ENCODE peak calls at places on chromosomes 2 and 18, in four cellular contexts. C is left ventricle myocardium inferior, T is brain microvascular endothelial cell, N is PC-3. U is an unnamed sample.
A peak's percentile ranks its signal among the peaks of the same experiment; 100 is the strongest.

GRCh38 chr2:46160326-46160725 is 136.9 kb upstream of the EPAS1 start:
- DNase-seq in C (no peak), N (no peak), T (no peak), U (no peak)

GRCh38 chr18:13645093-13645492 is 81.3 kb downstream of the FAM210A start:
- DNase-seq in C (no peak), T (no peak), N (no peak), U (no peak)

GRCh38 chr2:101295895-101296294 is 12.6 kb downstream of the RNF149 start:
- DNase-seq in T (peak; percentile 78), N (no peak), C (no peak), U (peak; percentile 69)

GRCh38 chr18:14908541-14908940 is 160.6 kb downstream of the ANKRD30B start:
- DNase-seq in N (no peak), C (no peak), T (no peak), U (no peak)

GRCh38 chr2:176687350-176687749 is 418.1 kb downstream of the MTX2 start:
- DNase-seq in C (no peak), N (no peak), T (no peak), U (no peak)

GRCh38 chr18:59268722-59269562 is 4.3 kb downstream of the RAX start:
- DNase-seq in C (peak; percentile 29), N (peak; percentile 51), T (no peak), U (no peak)

GRCh38 chr2:71006955-71007799 is 12.5 kb upstream of the TEX261 start:
- DNase-seq in N (no peak), C (no peak), T (no peak), U (no peak)

GRCh38 chr2:96359310-96359709 is 23.7 kb downstream of the NCAPH start:
- DNase-seq in C (peak; percentile 41), T (no peak), N (peak; percentile 20), U (no peak)

GRCh38 chr2:239498981-239499633 is 98.3 kb upstream of the HDAC4 start:
- DNase-seq in C (peak; percentile 67), T (no peak), N (no peak), U (peak; percentile 2)

GRCh38 chr18:37612941-37613340 is 47.3 kb upstream of the CELF4 start:
- DNase-seq in T (no peak), N (no peak), C (no peak), U (no peak)

GRCh38 chr18:30192216-30192615 is 850.3 kb downstream of the DSC3 start:
- DNase-seq in T (no peak), C (no peak), N (no peak), U (no peak)

GRCh38 chr2:227884511-227884947 is 13.1 kb downstream of the DAW1 start:
- DNase-seq in T (peak; percentile 84), N (peak; percentile 79), C (peak; percentile 58), U (peak; percentile 85)

GRCh38 chr2:30288576-30288975 is 57.2 kb downstream of the LBH start:
- DNase-seq in N (no peak), C (no peak), T (no peak), U (no peak)

GRCh38 chr2:67485431-67485830 is 88.3 kb downstream of the ETAA1 start:
- DNase-seq in N (no peak), T (peak; percentile 34), C (no peak), U (peak; percentile 50)

GRCh38 chr18:59388180-59388579 is 29.1 kb upstream of the LMAN1 start:
- DNase-seq in C (no peak), T (no peak), N (no peak), U (peak; percentile 13)

GRCh38 chr2:73268831-73269685 is 15.2 kb downstream of the FBXO41 start:
- DNase-seq in C (no peak), N (peak; percentile 60), T (no peak), U (peak; percentile 21)

GRCh38 chr2:64787698-64788097 is 134.0 kb upstream of the SERTAD2 start:
- DNase-seq in T (no peak), N (no peak), C (no peak), U (peak; percentile 67)

GRCh38 chr2:9590635-9591034 is 35.0 kb upstream of the ADAM17 start:
- DNase-seq in T (no peak), N (peak; percentile 26), C (no peak), U (no peak)

GRCh38 chr18:37274988-37275590 is 290.5 kb downstream of the CELF4 start:
- DNase-seq in C (no peak), T (no peak), N (no peak), U (no peak)

GRCh38 chr18:13542520-13542847 is 183.9 kb downstream of the FAM210A start:
- DNase-seq in T (no peak), C (no peak), N (no peak), U (no peak)

GRCh38 chr18:41881285-41881684 is 73.7 kb upstream of the PIK3C3 start:
- DNase-seq in C (no peak), T (peak; percentile 59), N (peak; percentile 40), U (peak; percentile 67)

GRCh38 chr2:193584522-193584938 is 1389.8 kb upstream of the TMEFF2 start:
- DNase-seq in C (no peak), T (peak; percentile 11), N (peak; percentile 62), U (peak; percentile 31)

GRCh38 chr18:1503847-1504246 is 599.2 kb downstream of the ADCYAP1 start:
- DNase-seq in C (no peak), T (no peak), N (no peak), U (no peak)

GRCh38 chr2:32864337-32864736 is 82.4 kb upstream of the LTBP1 start:
- DNase-seq in N (peak; percentile 42), T (peak; percentile 43), C (no peak), U (peak; percentile 83)

GRCh38 chr18:79639072-79639829 is 40.4 kb upstream of the CTDP1 start:
- DNase-seq in T (no peak), C (no peak), N (no peak), U (peak; percentile 7)

GRCh38 chr2:183606718-183607085 is 482.5 kb downstream of the NUP35 start:
- DNase-seq in T (peak; percentile 1), N (no peak), C (no peak), U (no peak)

GRCh38 chr18:48790226-48790863 is 160.4 kb downstream of the SMAD7 start:
- DNase-seq in N (no peak), T (peak; percentile 81), C (peak; percentile 84), U (peak; percentile 76)

GRCh38 chr2:234823877-234824376 is 127.9 kb upstream of the SH3BP4 start:
- DNase-seq in T (peak; percentile 94), N (peak; percentile 92), C (no peak), U (peak; percentile 98)

GRCh38 chr18:67243799-67244587 is 272.5 kb downstream of the DSEL start:
- DNase-seq in T (peak; percentile 1), C (no peak), N (no peak), U (peak; percentile 33)

GRCh38 chr2:23574919-23575654 is 190.1 kb downstream of the KLHL29 start:
- DNase-seq in N (no peak), T (no peak), C (no peak), U (no peak)

GRCh38 chr2:48727560-48727959 is 28.0 kb downstream of the LHCGR start:
- DNase-seq in T (no peak), N (peak; percentile 57), C (no peak), U (peak; percentile 51)

GRCh38 chr2:115183144-115183543 is 740.7 kb downstream of the DPP10 start:
- DNase-seq in C (no peak), T (no peak), N (no peak), U (no peak)
- TF ChIP-seq CTCF in C (no peak), T (no peak), N (peak; percentile 40), U (no peak)

GRCh38 chr18:23627964-23628363 is 34.7 kb downstream of the ANKRD29 start:
- DNase-seq in C (no peak), T (no peak), N (peak; percentile 11), U (no peak)
- H3K4me3 ChIP-seq in C (no peak overlapping the region), T (no peak overlapping the region), N (peak overlapping the region; percentile 17), U (no peak overlapping the region)

GRCh38 chr2:155218945-155219344 is 520.5 kb downstream of the KCNJ3 start:
- DNase-seq in N (no peak), T (no peak), C (no peak), U (no peak)

GRCh38 chr2:155218292-155218924 is 519.9 kb downstream of the KCNJ3 start:
- DNase-seq in T (no peak), N (no peak), C (no peak), U (no peak)

GRCh38 chr2:155223781-155224406 is 525.4 kb downstream of the KCNJ3 start:
- DNase-seq in T (no peak), C (no peak), N (peak; percentile 19), U (peak; percentile 13)
- TF ChIP-seq CTCF in T (peak; percentile 26), C (peak; percentile 50), N (peak; percentile 71), U (no peak)

DNA sequence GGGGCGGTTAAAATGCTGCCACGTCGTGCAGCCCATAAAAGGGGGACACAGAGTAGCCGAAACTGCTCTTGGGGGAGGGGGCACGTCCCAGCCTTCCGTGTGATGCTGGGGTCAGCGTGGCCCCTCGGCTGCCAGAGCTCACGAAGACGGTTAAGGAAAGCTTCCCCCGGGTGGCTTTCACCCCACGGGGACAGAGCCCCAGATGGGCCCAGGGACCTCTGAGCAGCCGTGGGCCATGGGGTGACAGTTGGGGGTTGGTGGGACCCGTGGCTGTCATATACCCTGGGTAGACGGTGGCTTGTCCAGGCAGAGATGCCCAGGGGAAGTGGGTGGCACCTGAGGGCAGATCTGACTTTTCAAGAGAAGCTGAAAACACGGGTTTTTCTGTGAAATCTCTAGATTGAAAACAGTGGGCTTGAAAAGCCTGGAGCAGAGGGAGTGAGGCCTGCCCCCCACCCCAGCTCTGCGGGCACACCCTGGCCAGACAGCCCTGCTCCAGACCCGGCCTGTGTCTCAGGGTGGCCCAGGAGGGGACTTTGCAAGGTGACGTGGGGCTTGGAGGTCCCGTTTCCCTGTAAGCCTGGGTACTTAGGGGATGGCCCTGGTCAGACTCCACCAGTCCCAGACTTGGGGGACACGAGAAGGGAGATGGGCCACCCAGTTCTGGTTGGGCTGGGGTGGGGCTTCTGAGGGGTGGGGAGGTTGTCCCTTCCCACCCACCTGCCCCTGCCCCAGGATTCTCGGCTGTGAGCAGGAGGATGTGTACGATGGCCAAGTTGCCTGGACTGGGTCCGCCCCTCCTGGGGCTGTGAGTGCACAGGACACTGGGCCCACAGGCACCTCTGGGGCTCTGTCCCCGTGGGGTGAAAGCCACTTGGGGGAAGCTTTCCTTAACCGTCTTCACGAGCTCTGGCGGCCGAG is 650 bp downstream of the NEU4 start:
- DNase-seq in T (no peak), N (no peak), C (no peak), U (no peak)
- H3K4me3 ChIP-seq in T (no peak overlapping the region), N (no peak overlapping the region), C (no peak overlapping the region), U (no peak overlapping the region)